ENCODE peak calls at places on chromosomes 16 and 17, in six cellular contexts. I is H54; G is EH; Q is dermis microvascular lymphatic vessel endothelial cell; N is NCI-H460; C is activated naive CD4-positive, alpha-beta T cell. D is an unnamed sample.

GRCh38 chr16:49653577-49653976 is 202.3 kb downstream of the ZNF423 start:
- DNase-seq in I (no peak), G (no peak), Q (no peak), N (no peak), C (no peak), D (no peak)

GRCh38 chr16:77585379-77585778 is 136.9 kb upstream of the NUDT7 start:
- DNase-seq in I (peak), G (peak), Q (peak), N (no peak), C (no peak), D (no peak)

GRCh38 chr17:77610980-77611641 is 347.4 kb upstream of the TNRC6C start:
- DNase-seq in I (no peak), G (peak), Q (no peak), N (no peak), C (no peak), D (no peak)

GRCh38 chr16:68086336-68086821 is 1.2 kb downstream of the NFATC3 start:
- DNase-seq in I (no peak), G (peak), Q (peak), N (no peak), C (no peak), D (no peak)

GRCh38 chr17:74852237-74853047 is 7.2 kb downstream of the GRIN2C start:
- DNase-seq in I (no peak), G (peak), Q (peak), N (no peak), C (peak), D (no peak)

GRCh38 chr17:63696381-63696961 is 3.5 kb downstream of the LIMD2 start:
- DNase-seq in I (no peak), G (peak), Q (peak), N (no peak), C (peak), D (no peak)

GRCh38 chr16:85172465-85173071 is 60.3 kb upstream of the CIBAR2 start:
- DNase-seq in I (peak), G (peak), Q (peak), N (peak), C (no peak), D (no peak)

GRCh38 chr16:70523621-70524405 is at the start of gene SF3B3:
- DNase-seq in I (peak), G (no peak), Q (no peak), N (no peak), C (peak), D (peak)

GRCh38 chr17:38735161-38735997 is 5.2 kb downstream of the CISD3 start:
- DNase-seq in I (peak), G (peak), Q (no peak), N (no peak), C (peak), D (no peak)

GRCh38 chr17:44318077-44318892 is 6.3 kb downstream of the SLC25A39 start:
- DNase-seq in I (no peak), G (no peak), Q (no peak), N (no peak), C (no peak), D (no peak)

GRCh38 chr16:56353054-56353921 is 72.1 kb downstream of the AMFR start:
- DNase-seq in I (no peak), G (no peak), Q (no peak), N (no peak), C (no peak), D (peak)

GRCh38 chr16:86733526-86734254 is 155.3 kb downstream of the FOXL1 start:
- DNase-seq in I (no peak), G (no peak), Q (peak), N (no peak), C (no peak), D (no peak)

GRCh38 chr17:73936908-73937627 is 266.4 kb upstream of the RPL38 start:
- DNase-seq in I (no peak), G (no peak), Q (no peak), N (no peak), C (no peak), D (no peak)

GRCh38 chr16:56558024-56558747 is 6.7 kb upstream of the MT4 start:
- DNase-seq in I (peak), G (peak), Q (no peak), N (no peak), C (no peak), D (no peak)

GRCh38 chr17:14637260-14637659 is 336.4 kb downstream of the HS3ST3B1 start:
- DNase-seq in I (no peak), G (no peak), Q (no peak), N (no peak), C (no peak), D (no peak)

GRCh38 chr17:58200024-58200633 is 7.6 kb downstream of the EPX start:
- DNase-seq in I (peak), G (peak), Q (peak), N (peak), C (peak), D (no peak)

GRCh38 chr16:64416232-64417010 is 705.4 kb downstream of the CDH11 start:
- DNase-seq in I (peak), G (peak), Q (peak), N (no peak), C (no peak), D (no peak)

GRCh38 chr17:57033296-57033695 is 51.8 kb upstream of the AKAP1 start:
- DNase-seq in I (no peak), G (peak), Q (peak), N (no peak), C (no peak), D (no peak)

GRCh38 chr16:71919033-71919432 is 23.7 kb downstream of the IST1 start:
- DNase-seq in I (no peak), G (no peak), Q (no peak), N (no peak), C (no peak), D (no peak)

GRCh38 chr16:65355706-65356105 is 233.8 kb upstream of the CDH11 start:
- DNase-seq in I (no peak), G (no peak), Q (no peak), N (no peak), C (no peak), D (no peak)

GRCh38 chr16:2451851-2452320 is 8.0 kb upstream of the TEDC2 start:
- DNase-seq in I (no peak), G (no peak), Q (no peak), N (no peak), C (no peak), D (no peak)

GRCh38 chr16:84789431-84789830 is 30.4 kb upstream of the CRISPLD2 start:
- DNase-seq in I (no peak), G (no peak), Q (no peak), N (no peak), C (no peak), D (no peak)

GRCh38 chr16:72120026-72120425 is 26.4 kb downstream of the DHX38 start:
- DNase-seq in I (no peak), G (no peak), Q (no peak), N (no peak), C (no peak), D (peak)

GRCh38 chr16:87391324-87391949 is 699 bp upstream of the MAP1LC3B start:
- DNase-seq in I (no peak), G (no peak), Q (no peak), N (peak), C (no peak), D (no peak)

GRCh38 chr17:17892009-17892408 is 55.2 kb upstream of the SREBF1 start:
- DNase-seq in I (no peak), G (no peak), Q (no peak), N (no peak), C (no peak), D (no peak)

GRCh38 chr16:57606847-57607501 is 21.5 kb upstream of the ADGRG1 start:
- DNase-seq in I (no peak), G (no peak), Q (no peak), N (no peak), C (no peak), D (no peak)